ENCODE peak calls at places on chromosomes 3 and 15, in eight cellular contexts. One of them, this sample, is unnamed. For H3K9me3, the result is how much of the 10 kb centered on the place peaks cover.

GRCh38 chr3:72776-73175 is 123.8 kb upstream of the CHL1 start:
- DNase-seq in upper lobe of left lung: no peak
- DNase-seq in breast epithelium: no peak
- DNase-seq in left lung: no peak
- DNase-seq in sigmoid colon: no peak
- DNase-seq in iPS DF 6.9: no peak
- DNase-seq in PC-3: no peak
- DNase-seq in CD4-positive, alpha-beta T cell: no peak
- DNase-seq in this sample: no peak

GRCh38 chr3:139288266-139288821 is 55.5 kb upstream of the MRPS22 start:
- DNase-seq in left lung: no peak
- DNase-seq in breast epithelium: no peak
- DNase-seq in upper lobe of left lung: no peak
- DNase-seq in iPS DF 6.9: no peak
- DNase-seq in sigmoid colon: no peak
- DNase-seq in PC-3: no peak
- DNase-seq in CD4-positive, alpha-beta T cell: no peak
- DNase-seq in this sample: peak

GRCh38 chr3:181329024-181329423 is 339.5 kb upstream of the DNAJC19 start:
- DNase-seq in sigmoid colon: no peak
- DNase-seq in iPS DF 6.9: no peak
- DNase-seq in PC-3: peak
- DNase-seq in breast epithelium: no peak
- DNase-seq in CD4-positive, alpha-beta T cell: no peak
- DNase-seq in upper lobe of left lung: no peak
- DNase-seq in left lung: no peak
- DNase-seq in this sample: no peak

GRCh38 chr15:90080818-90081382 is 21.4 kb downstream of the IDH2 start:
- DNase-seq in breast epithelium: no peak
- DNase-seq in upper lobe of left lung: no peak
- DNase-seq in CD4-positive, alpha-beta T cell: no peak
- DNase-seq in iPS DF 6.9: no peak
- DNase-seq in left lung: peak
- DNase-seq in PC-3: no peak
- DNase-seq in sigmoid colon: no peak
- DNase-seq in this sample: no peak

GRCh38 chr15:77497108-77497737 is 76.5 kb downstream of the HMG20A start:
- DNase-seq in upper lobe of left lung: no peak
- DNase-seq in CD4-positive, alpha-beta T cell: no peak
- DNase-seq in left lung: no peak
- DNase-seq in sigmoid colon: peak
- DNase-seq in PC-3: no peak
- DNase-seq in iPS DF 6.9: no peak
- DNase-seq in breast epithelium: peak
- DNase-seq in this sample: peak

GRCh38 chr3:191070201-191070600 is 128.8 kb upstream of the OSTN start:
- DNase-seq in left lung: no peak
- DNase-seq in upper lobe of left lung: no peak
- DNase-seq in breast epithelium: no peak
- DNase-seq in sigmoid colon: no peak
- DNase-seq in CD4-positive, alpha-beta T cell: no peak
- DNase-seq in iPS DF 6.9: no peak
- DNase-seq in PC-3: peak
- DNase-seq in this sample: no peak

GRCh38 chr15:39594056-39594763 is 13.3 kb downstream of the THBS1 start:
- DNase-seq in sigmoid colon: no peak
- DNase-seq in CD4-positive, alpha-beta T cell: no peak
- DNase-seq in iPS DF 6.9: no peak
- DNase-seq in breast epithelium: no peak
- DNase-seq in left lung: no peak
- DNase-seq in upper lobe of left lung: no peak
- DNase-seq in PC-3: peak
- DNase-seq in this sample: no peak

GRCh38 chr3:154240235-154240634 is 84.1 kb downstream of the DHX36 start:
- DNase-seq in upper lobe of left lung: no peak
- DNase-seq in sigmoid colon: no peak
- DNase-seq in left lung: no peak
- DNase-seq in iPS DF 6.9: no peak
- DNase-seq in breast epithelium: no peak
- DNase-seq in CD4-positive, alpha-beta T cell: no peak
- DNase-seq in PC-3: no peak
- DNase-seq in this sample: no peak

GRCh38 chr15:47961401-47962090 is 159.2 kb upstream of the SLC24A5 start:
- DNase-seq in breast epithelium: no peak
- DNase-seq in iPS DF 6.9: no peak
- DNase-seq in upper lobe of left lung: no peak
- DNase-seq in sigmoid colon: no peak
- DNase-seq in left lung: no peak
- DNase-seq in CD4-positive, alpha-beta T cell: no peak
- DNase-seq in PC-3: peak
- DNase-seq in this sample: no peak

GRCh38 chr3:50354186-50354764 is 3.6 kb downstream of the CYB561D2 start:
- DNase-seq in breast epithelium: no peak
- DNase-seq in upper lobe of left lung: no peak
- DNase-seq in left lung: peak
- DNase-seq in iPS DF 6.9: no peak
- DNase-seq in CD4-positive, alpha-beta T cell: no peak
- DNase-seq in sigmoid colon: no peak
- DNase-seq in PC-3: no peak
- DNase-seq in this sample: no peak

GRCh38 chr3:157958471-157958870 is 147.7 kb downstream of the SHOX2 start:
- DNase-seq in CD4-positive, alpha-beta T cell: no peak
- DNase-seq in PC-3: no peak
- DNase-seq in breast epithelium: no peak
- DNase-seq in iPS DF 6.9: no peak
- DNase-seq in upper lobe of left lung: no peak
- DNase-seq in left lung: no peak
- DNase-seq in sigmoid colon: no peak
- DNase-seq in this sample: no peak

GRCh38 chr3:29486087-29486486 is 205.2 kb downstream of the RBMS3 start:
- DNase-seq in PC-3: peak
- DNase-seq in upper lobe of left lung: no peak
- DNase-seq in iPS DF 6.9: no peak
- DNase-seq in sigmoid colon: no peak
- DNase-seq in breast epithelium: no peak
- DNase-seq in left lung: no peak
- DNase-seq in CD4-positive, alpha-beta T cell: no peak
- DNase-seq in this sample: no peak

GRCh38 chr15:77002954-77003912 is 8.3 kb downstream of the PSTPIP1 start:
- DNase-seq in left lung: peak
- DNase-seq in CD4-positive, alpha-beta T cell: no peak
- DNase-seq in PC-3: no peak
- DNase-seq in iPS DF 6.9: no peak
- DNase-seq in breast epithelium: no peak
- DNase-seq in sigmoid colon: peak
- DNase-seq in upper lobe of left lung: peak
- DNase-seq in this sample: peak

GRCh38 chr3:143442761-143443477 is 323.3 kb downstream of the CHST2 start:
- DNase-seq in upper lobe of left lung: no peak
- DNase-seq in sigmoid colon: no peak
- DNase-seq in breast epithelium: no peak
- DNase-seq in PC-3: peak
- DNase-seq in left lung: no peak
- DNase-seq in CD4-positive, alpha-beta T cell: no peak
- DNase-seq in iPS DF 6.9: no peak
- DNase-seq in this sample: no peak

GRCh38 chr15:49706805-49707204 is 86.0 kb downstream of the DTWD1 start:
- DNase-seq in upper lobe of left lung: no peak
- DNase-seq in breast epithelium: no peak
- DNase-seq in CD4-positive, alpha-beta T cell: no peak
- DNase-seq in sigmoid colon: no peak
- DNase-seq in iPS DF 6.9: no peak
- DNase-seq in PC-3: no peak
- DNase-seq in left lung: no peak
- DNase-seq in this sample: no peak

GRCh38 chr3:180188512-180189309 is 152.0 kb upstream of the PEX5L start:
- DNase-seq in left lung: no peak
- DNase-seq in sigmoid colon: no peak
- DNase-seq in iPS DF 6.9: no peak
- DNase-seq in breast epithelium: no peak
- DNase-seq in CD4-positive, alpha-beta T cell: no peak
- DNase-seq in upper lobe of left lung: no peak
- DNase-seq in PC-3: no peak
- DNase-seq in this sample: no peak

GRCh38 chr3:190629088-190629487 is 115.2 kb downstream of the IL1RAP start:
- DNase-seq in left lung: no peak
- DNase-seq in PC-3: no peak
- DNase-seq in sigmoid colon: no peak
- DNase-seq in iPS DF 6.9: no peak
- DNase-seq in upper lobe of left lung: no peak
- DNase-seq in breast epithelium: no peak
- DNase-seq in CD4-positive, alpha-beta T cell: no peak
- DNase-seq in this sample: no peak

GRCh38 chr3:57958642-57959406 is 49.4 kb upstream of the FLNB start:
- DNase-seq in CD4-positive, alpha-beta T cell: no peak
- DNase-seq in breast epithelium: no peak
- DNase-seq in upper lobe of left lung: no peak
- DNase-seq in PC-3: peak
- DNase-seq in left lung: peak
- DNase-seq in iPS DF 6.9: no peak
- DNase-seq in sigmoid colon: no peak
- DNase-seq in this sample: peak

GRCh38 chr3:52053307-52054304 is 2.8 kb downstream of the DUSP7 start:
- DNase-seq in sigmoid colon: no peak
- DNase-seq in CD4-positive, alpha-beta T cell: peak
- DNase-seq in iPS DF 6.9: no peak
- DNase-seq in breast epithelium: no peak
- DNase-seq in upper lobe of left lung: peak
- DNase-seq in PC-3: peak
- DNase-seq in left lung: no peak
- DNase-seq in this sample: no peak

GRCh38 chr3:146117406-146118285 is 43.3 kb downstream of the PLOD2 start:
- DNase-seq in left lung: no peak
- DNase-seq in upper lobe of left lung: no peak
- DNase-seq in CD4-positive, alpha-beta T cell: no peak
- DNase-seq in PC-3: peak
- DNase-seq in sigmoid colon: no peak
- DNase-seq in breast epithelium: no peak
- DNase-seq in iPS DF 6.9: no peak
- DNase-seq in this sample: no peak

GRCh38 chr3:141498592-141499223 is 11.9 kb downstream of the RASA2 start:
- DNase-seq in CD4-positive, alpha-beta T cell: peak
- DNase-seq in left lung: no peak
- DNase-seq in breast epithelium: no peak
- DNase-seq in upper lobe of left lung: peak
- DNase-seq in iPS DF 6.9: no peak
- DNase-seq in sigmoid colon: no peak
- DNase-seq in PC-3: no peak
- DNase-seq in this sample: peak

GRCh38 chr3:71565326-71565725 is 18.2 kb downstream of the FOXP1 start:
- DNase-seq in CD4-positive, alpha-beta T cell: no peak
- DNase-seq in breast epithelium: no peak
- DNase-seq in left lung: no peak
- DNase-seq in upper lobe of left lung: no peak
- DNase-seq in PC-3: no peak
- DNase-seq in sigmoid colon: no peak
- DNase-seq in iPS DF 6.9: no peak
- DNase-seq in this sample: no peak

GRCh38 chr3:129919806-129920205 is 26.3 kb upstream of the TMCC1 start:
- DNase-seq in iPS DF 6.9: no peak
- DNase-seq in sigmoid colon: no peak
- DNase-seq in upper lobe of left lung: no peak
- DNase-seq in breast epithelium: no peak
- DNase-seq in left lung: no peak
- DNase-seq in CD4-positive, alpha-beta T cell: no peak
- DNase-seq in PC-3: no peak
- DNase-seq in this sample: no peak
- H3K9me3 ChIP-seq in iPS DF 6.9: under half
- H3K9me3 ChIP-seq in sigmoid colon: under half
- H3K9me3 ChIP-seq in upper lobe of left lung: under half
- H3K9me3 ChIP-seq in breast epithelium: under half
- H3K9me3 ChIP-seq in left lung: under half
- H3K9me3 ChIP-seq in CD4-positive, alpha-beta T cell: under half
- H3K9me3 ChIP-seq in PC-3: under half
- H3K9me3 ChIP-seq in this sample: under half

GRCh38 chr3:56782900-56783299 is 18.8 kb downstream of the ARHGEF3 start:
- DNase-seq in CD4-positive, alpha-beta T cell: no peak
- DNase-seq in breast epithelium: no peak
- DNase-seq in PC-3: no peak
- DNase-seq in sigmoid colon: no peak
- DNase-seq in iPS DF 6.9: no peak
- DNase-seq in upper lobe of left lung: no peak
- DNase-seq in left lung: no peak
- DNase-seq in this sample: no peak
- H3K27ac ChIP-seq in CD4-positive, alpha-beta T cell: peak
- H3K27ac ChIP-seq in breast epithelium: peak
- H3K27ac ChIP-seq in PC-3: no peak
- H3K27ac ChIP-seq in sigmoid colon: peak
- H3K27ac ChIP-seq in iPS DF 6.9: no peak
- H3K27ac ChIP-seq in upper lobe of left lung: peak
- H3K27ac ChIP-seq in left lung: peak
- H3K27ac ChIP-seq in this sample: peak

GRCh38 chr3:16686679-16687078 is 81.5 kb upstream of the DAZL start:
- DNase-seq in CD4-positive, alpha-beta T cell: no peak
- DNase-seq in sigmoid colon: no peak
- DNase-seq in breast epithelium: no peak
- DNase-seq in PC-3: no peak
- DNase-seq in upper lobe of left lung: no peak
- DNase-seq in iPS DF 6.9: no peak
- DNase-seq in left lung: no peak
- DNase-seq in this sample: no peak
- H3K9me3 ChIP-seq in CD4-positive, alpha-beta T cell: under half
- H3K9me3 ChIP-seq in sigmoid colon: under half
- H3K9me3 ChIP-seq in breast epithelium: under half
- H3K9me3 ChIP-seq in PC-3: under half
- H3K9me3 ChIP-seq in upper lobe of left lung: under half
- H3K9me3 ChIP-seq in iPS DF 6.9: under half
- H3K9me3 ChIP-seq in left lung: under half
- H3K9me3 ChIP-seq in this sample: under half

DNA sequence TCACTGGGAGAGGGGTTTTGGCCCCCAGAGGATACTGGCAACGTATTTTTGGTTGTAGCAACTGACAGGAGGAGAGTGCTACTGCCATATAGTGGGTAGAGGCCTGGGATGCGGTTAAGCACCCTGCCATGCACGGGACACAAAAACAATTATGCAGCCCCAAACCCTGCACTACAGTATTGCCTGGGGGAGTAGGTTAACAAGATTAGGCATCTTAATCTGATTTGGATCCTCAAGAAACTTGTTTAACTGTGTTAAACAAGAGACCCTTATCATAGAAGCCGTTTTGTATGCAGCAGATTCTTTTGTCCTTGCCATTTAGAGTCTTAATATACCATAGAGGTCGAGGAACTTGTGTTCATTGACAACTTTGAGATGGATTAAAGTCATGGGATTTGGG is 3.4 kb downstream of the PHLDB2 start:
- DNase-seq in PC-3: no peak
- DNase-seq in iPS DF 6.9: no peak
- DNase-seq in CD4-positive, alpha-beta T cell: no peak
- DNase-seq in sigmoid colon: no peak
- DNase-seq in left lung: no peak
- DNase-seq in upper lobe of left lung: no peak
- DNase-seq in breast epithelium: no peak
- DNase-seq in this sample: no peak
- H3K27ac ChIP-seq in PC-3: no peak
- H3K27ac ChIP-seq in iPS DF 6.9: no peak
- H3K27ac ChIP-seq in CD4-positive, alpha-beta T cell: no peak
- H3K27ac ChIP-seq in sigmoid colon: peak
- H3K27ac ChIP-seq in left lung: no peak
- H3K27ac ChIP-seq in upper lobe of left lung: peak
- H3K27ac ChIP-seq in breast epithelium: no peak
- H3K27ac ChIP-seq in this sample: peak